ENCODE peak calls at places on chromosomes 11 and 22, in ten cellular contexts. C is lung; O is adrenal gland; P is cardiac muscle cell; V is tibial artery; Y is fibroblast of lung; M is vagina; R is CD4-positive, alpha-beta memory T cell; K is OCI-LY7; G is transverse colon. B is an unnamed sample.

GRCh38 chr11:111388842-111389241 is 9.8 kb upstream of the POU2AF1 start:
- DNase-seq in C (no peak), O (no peak), P (no peak), V (no peak), Y (no peak), M (no peak), R (no peak), K (peak; percentile 57), G (peak; percentile 37), B (no peak)

GRCh38 chr11:26227311-26227710 is 104.6 kb upstream of the ANO3 start:
- DNase-seq in C (no peak), O (no peak), P (peak; percentile 2), V (no peak), Y (peak; percentile 96), M (no peak), R (no peak), K (peak; percentile 82), G (no peak), B (no peak)

GRCh38 chr11:95908826-95909225 is 15.1 kb downstream of the MTMR2 start:
- DNase-seq in C (no peak), O (no peak), P (no peak), V (no peak), Y (peak; percentile 37), M (no peak), R (no peak), K (no peak), G (no peak), B (no peak)

GRCh38 chr22:39388261-39389011 is 11.1 kb upstream of the TAB1 start:
- DNase-seq in C (peak; percentile 77), O (peak; percentile 84), P (peak; percentile 97), V (peak; percentile 83), Y (peak; percentile 74), M (no peak), R (peak; percentile 87), K (no peak), G (peak; percentile 84), B (peak; percentile 89)

GRCh38 chr11:72568861-72569260 is 105.4 kb downstream of the PDE2A start:
- DNase-seq in C (no peak), O (no peak), P (no peak), V (no peak), Y (peak; percentile 9), M (no peak), R (no peak), K (no peak), G (no peak), B (no peak)

GRCh38 chr11:126039485-126040271 is 23.0 kb downstream of the CDON start:
- DNase-seq in C (no peak), O (no peak), P (no peak), V (no peak), Y (no peak), M (no peak), R (no peak), K (no peak), G (no peak), B (no peak)

GRCh38 chr22:23181763-23182288 is 1.5 kb downstream of the BCR start:
- DNase-seq in C (no peak), O (no peak), P (no peak), V (peak; percentile 70), Y (no peak), M (no peak), R (peak; percentile 10), K (no peak), G (no peak), B (no peak)

GRCh38 chr11:124086447-124086846 is 28.8 kb upstream of the VWA5A start:
- DNase-seq in C (no peak), O (no peak), P (peak; percentile 34), V (no peak), Y (no peak), M (no peak), R (no peak), K (no peak), G (no peak), B (no peak)

GRCh38 chr11:61967924-61968757 is 707 bp upstream of the FTH1 start:
- DNase-seq in C (peak; percentile 55), O (peak; percentile 55), P (peak; percentile 32), V (peak; percentile 82), Y (peak; percentile 35), M (no peak), R (peak; percentile 36), K (peak; percentile 54), G (peak; percentile 65), B (peak; percentile 66)

GRCh38 chr11:83459802-83460201 is 173.6 kb upstream of the CCDC90B start:
- DNase-seq in C (no peak), O (no peak), P (no peak), V (no peak), Y (no peak), M (no peak), R (no peak), K (no peak), G (no peak), B (no peak)

GRCh38 chr11:61968758-61969390 is 1.4 kb upstream of the FTH1 start:
- DNase-seq in C (no peak), O (peak; percentile 26), P (no peak), V (peak; percentile 66), Y (no peak), M (no peak), R (no peak), K (no peak), G (no peak), B (peak; percentile 31)

GRCh38 chr22:50146440-50147228 is 23.9 kb upstream of the PANX2 start:
- DNase-seq in C (peak; percentile 62), O (peak; percentile 77), P (peak; percentile 58), V (no peak), Y (peak; percentile 80), M (no peak), R (no peak), K (no peak), G (peak; percentile 58), B (peak; percentile 76)

GRCh38 chr22:35134637-35135036 is 68.7 kb downstream of the ISX start:
- DNase-seq in C (no peak), O (no peak), P (peak; percentile 22), V (no peak), Y (no peak), M (no peak), R (no peak), K (no peak), G (peak; percentile 87), B (no peak)

GRCh38 chr11:79314906-79315689 is 125.7 kb downstream of the TENM4 start:
- DNase-seq in C (no peak), O (no peak), P (peak; percentile 80), V (no peak), Y (peak; percentile 34), M (no peak), R (no peak), K (no peak), G (no peak), B (no peak)

GRCh38 chr11:130068986-130069683 is 559 bp upstream of the APLP2 start:
- DNase-seq in C (peak; percentile 77), O (peak; percentile 82), P (no peak), V (peak; percentile 94), Y (peak; percentile 92), M (no peak), R (peak; percentile 66), K (no peak), G (peak; percentile 75), B (peak; percentile 82)
- H3K27ac ChIP-seq in C (peak overlapping the region; percentile 78), O (peak overlapping the region; percentile 85), P (peak overlapping the region; percentile 52), V (peak overlapping the region; percentile 93), Y (peak overlapping the region; percentile 83), M (peak overlapping the region; percentile 92), R (peak overlapping the region; percentile 74), K (no peak overlapping the region), G (peak overlapping the region; percentile 96), B (peak overlapping the region; percentile 80)

GRCh38 chr22:20150381-20151275 is at the start of gene CCDC188:
- DNase-seq in C (no peak), O (no peak), P (no peak), V (no peak), Y (no peak), M (no peak), R (no peak), K (no peak), G (no peak), B (no peak)

GRCh38 chr22:20151276-20151588 is 377 bp upstream of the CCDC188 start:
- DNase-seq in C (no peak), O (no peak), P (no peak), V (no peak), Y (no peak), M (no peak), R (no peak), K (no peak), G (no peak), B (no peak)

GRCh38 chr22:20154602-20155183 is 3.8 kb upstream of the CCDC188 start:
- DNase-seq in C (no peak), O (no peak), P (no peak), V (no peak), Y (no peak), M (no peak), R (no peak), K (no peak), G (no peak), B (no peak)

GRCh38 chr22:20153945-20154344 is 3.1 kb upstream of the CCDC188 start:
- DNase-seq in C (no peak), O (no peak), P (peak; percentile 27), V (no peak), Y (no peak), M (no peak), R (no peak), K (no peak), G (no peak), B (no peak)

GRCh38 chr22:20152464-20152890 is 1.6 kb upstream of the CCDC188 start:
- DNase-seq in C (no peak), O (no peak), P (no peak), V (no peak), Y (no peak), M (no peak), R (no peak), K (no peak), G (no peak), B (no peak)
- H3K4me3 ChIP-seq in C (no peak overlapping the region), O (no peak overlapping the region), P (no peak overlapping the region), V (no peak overlapping the region), Y (no peak overlapping the region), M (no peak overlapping the region), R (no peak overlapping the region), K (no peak overlapping the region), G (no peak overlapping the region), B (no peak overlapping the region)

GRCh38 chr11:86301742-86302091 is 323 bp upstream of the HIKESHI start:
- DNase-seq in C (no peak), O (no peak), P (no peak), V (no peak), Y (no peak), M (no peak), R (no peak), K (no peak), G (no peak), B (no peak)

GRCh38 chr11:86303257-86303656 is 1.2 kb downstream of the HIKESHI start:
- DNase-seq in C (no peak), O (no peak), P (no peak), V (no peak), Y (no peak), M (no peak), R (no peak), K (no peak), G (no peak), B (no peak)

GRCh38 chr11:86302092-86302793 is at the start of gene HIKESHI:
- DNase-seq in C (peak; percentile 100), O (peak; percentile 100), P (peak; percentile 97), V (peak; percentile 100), Y (peak; percentile 98), M (peak; percentile 98), R (peak; percentile 83), K (peak; percentile 95), G (peak; percentile 100), B (peak; percentile 98)
- H3K27ac ChIP-seq in C (peak within 1 kb of the TSS; percentile 93), O (no peak within 1 kb of the TSS), P (peak within 1 kb of the TSS; percentile 91), V (peak within 1 kb of the TSS; percentile 87), Y (peak within 1 kb of the TSS; percentile 81), M (peak within 1 kb of the TSS; percentile 82), R (peak within 1 kb of the TSS; percentile 87), K (peak within 1 kb of the TSS; percentile 43), G (peak within 1 kb of the TSS; percentile 92), B (peak within 1 kb of the TSS; percentile 26)

GRCh38 chr11:64865286-64866172 is 12.9 kb downstream of the EHD1 start:
- DNase-seq in C (no peak), O (no peak), P (no peak), V (peak; percentile 81), Y (peak; percentile 95), M (no peak), R (no peak), K (peak; percentile 80), G (no peak), B (no peak)
- H3K4me3 ChIP-seq in C (no peak overlapping the region), O (no peak overlapping the region), P (no peak overlapping the region), V (peak overlapping the region; percentile 36), Y (no peak overlapping the region), M (peak overlapping the region; percentile 10), R (peak overlapping the region; percentile 59), K (peak overlapping the region; percentile 59), G (no peak overlapping the region), B (no peak overlapping the region)

B was measured in ovary.